ENCODE peak calls at places on chromosome 18, in four cellular contexts. One of them, this sample, is unnamed.

GRCh38 chr18:21834301-21834660 is 93.7 kb downstream of the MIB1 start:
- DNase-seq in skeletal muscle cell: no peak
- DNase-seq in hepatocyte: no peak
- DNase-seq in stimulated activated CD4-positive, alpha-beta T cell treated with anti-CD3 and anti-CD28 coated beads, Interleukin-2, amount 100 ng/mL, for 48 hours: no peak
- DNase-seq in this sample: no peak

GRCh38 chr18:51630706-51631105 is 433.2 kb upstream of the MEX3C start:
- DNase-seq in skeletal muscle cell: no peak
- DNase-seq in hepatocyte: no peak
- DNase-seq in stimulated activated CD4-positive, alpha-beta T cell treated with anti-CD3 and anti-CD28 coated beads, Interleukin-2, amount 100 ng/mL, for 48 hours: no peak
- DNase-seq in this sample: no peak

GRCh38 chr18:75854808-75855207 is 427.3 kb upstream of the SMIM21 start:
- DNase-seq in skeletal muscle cell: no peak
- DNase-seq in hepatocyte: no peak
- DNase-seq in stimulated activated CD4-positive, alpha-beta T cell treated with anti-CD3 and anti-CD28 coated beads, Interleukin-2, amount 100 ng/mL, for 48 hours: no peak
- DNase-seq in this sample: no peak

GRCh38 chr18:36130039-36130831 is 536 bp downstream of the ELP2 start:
- DNase-seq in skeletal muscle cell: no peak
- DNase-seq in hepatocyte: no peak
- DNase-seq in stimulated activated CD4-positive, alpha-beta T cell treated with anti-CD3 and anti-CD28 coated beads, Interleukin-2, amount 100 ng/mL, for 48 hours: no peak
- DNase-seq in this sample: no peak

GRCh38 chr18:54584065-54584464 is 7.0 kb upstream of the DYNAP start:
- DNase-seq in skeletal muscle cell: no peak
- DNase-seq in hepatocyte: no peak
- DNase-seq in stimulated activated CD4-positive, alpha-beta T cell treated with anti-CD3 and anti-CD28 coated beads, Interleukin-2, amount 100 ng/mL, for 48 hours: no peak
- DNase-seq in this sample: no peak

GRCh38 chr18:46393230-46393629 is 263.8 kb downstream of the LOXHD1 start:
- DNase-seq in skeletal muscle cell: no peak
- DNase-seq in hepatocyte: no peak
- DNase-seq in stimulated activated CD4-positive, alpha-beta T cell treated with anti-CD3 and anti-CD28 coated beads, Interleukin-2, amount 100 ng/mL, for 48 hours: no peak
- DNase-seq in this sample: no peak

GRCh38 chr18:75213610-75214009 is 3.0 kb downstream of the TSHZ1 start:
- DNase-seq in skeletal muscle cell: no peak
- DNase-seq in hepatocyte: no peak
- DNase-seq in stimulated activated CD4-positive, alpha-beta T cell treated with anti-CD3 and anti-CD28 coated beads, Interleukin-2, amount 100 ng/mL, for 48 hours: no peak
- DNase-seq in this sample: no peak

GRCh38 chr18:5600376-5601071 is 56.7 kb upstream of the EPB41L3 start:
- DNase-seq in skeletal muscle cell: no peak
- DNase-seq in hepatocyte: peak; percentile 43
- DNase-seq in stimulated activated CD4-positive, alpha-beta T cell treated with anti-CD3 and anti-CD28 coated beads, Interleukin-2, amount 100 ng/mL, for 48 hours: no peak
- DNase-seq in this sample: no peak

GRCh38 chr18:45997689-45998088 is 30.6 kb upstream of the EPG5 start:
- DNase-seq in skeletal muscle cell: no peak
- DNase-seq in hepatocyte: no peak
- DNase-seq in stimulated activated CD4-positive, alpha-beta T cell treated with anti-CD3 and anti-CD28 coated beads, Interleukin-2, amount 100 ng/mL, for 48 hours: peak; percentile 16
- DNase-seq in this sample: no peak

GRCh38 chr18:43271593-43272432 is 5.5 kb downstream of the SYT4 start:
- DNase-seq in skeletal muscle cell: peak; percentile 9
- DNase-seq in hepatocyte: peak; percentile 59
- DNase-seq in stimulated activated CD4-positive, alpha-beta T cell treated with anti-CD3 and anti-CD28 coated beads, Interleukin-2, amount 100 ng/mL, for 48 hours: peak; percentile 23
- DNase-seq in this sample: peak; percentile 7

GRCh38 chr18:24811963-24812681 is 351.7 kb downstream of the HRH4 start:
- DNase-seq in skeletal muscle cell: no peak
- DNase-seq in hepatocyte: peak; percentile 10
- DNase-seq in stimulated activated CD4-positive, alpha-beta T cell treated with anti-CD3 and anti-CD28 coated beads, Interleukin-2, amount 100 ng/mL, for 48 hours: no peak
- DNase-seq in this sample: no peak

GRCh38 chr18:7206231-7206630 is 24.7 kb upstream of the LRRC30 start:
- DNase-seq in skeletal muscle cell: no peak
- DNase-seq in hepatocyte: no peak
- DNase-seq in stimulated activated CD4-positive, alpha-beta T cell treated with anti-CD3 and anti-CD28 coated beads, Interleukin-2, amount 100 ng/mL, for 48 hours: no peak
- DNase-seq in this sample: no peak

GRCh38 chr18:39635966-39636365 is 2070.4 kb upstream of the CELF4 start:
- DNase-seq in skeletal muscle cell: no peak
- DNase-seq in hepatocyte: no peak
- DNase-seq in stimulated activated CD4-positive, alpha-beta T cell treated with anti-CD3 and anti-CD28 coated beads, Interleukin-2, amount 100 ng/mL, for 48 hours: no peak
- DNase-seq in this sample: no peak

GRCh38 chr18:76672627-76673026 is 149.7 kb upstream of the ZNF236 start:
- DNase-seq in skeletal muscle cell: no peak
- DNase-seq in hepatocyte: peak; percentile 31
- DNase-seq in stimulated activated CD4-positive, alpha-beta T cell treated with anti-CD3 and anti-CD28 coated beads, Interleukin-2, amount 100 ng/mL, for 48 hours: no peak
- DNase-seq in this sample: no peak

GRCh38 chr18:77702686-77703085 is 453.0 kb downstream of the GALR1 start:
- DNase-seq in skeletal muscle cell: no peak
- DNase-seq in hepatocyte: peak; percentile 27
- DNase-seq in stimulated activated CD4-positive, alpha-beta T cell treated with anti-CD3 and anti-CD28 coated beads, Interleukin-2, amount 100 ng/mL, for 48 hours: no peak
- DNase-seq in this sample: no peak

GRCh38 chr18:80249217-80250093 is 2.1 kb upstream of the PARD6G start:
- DNase-seq in skeletal muscle cell: no peak
- DNase-seq in hepatocyte: peak; percentile 3
- DNase-seq in stimulated activated CD4-positive, alpha-beta T cell treated with anti-CD3 and anti-CD28 coated beads, Interleukin-2, amount 100 ng/mL, for 48 hours: no peak
- DNase-seq in this sample: no peak

GRCh38 chr18:75112486-75113096 is 96.3 kb downstream of the PTGR3 start:
- DNase-seq in skeletal muscle cell: no peak
- DNase-seq in hepatocyte: no peak
- DNase-seq in stimulated activated CD4-positive, alpha-beta T cell treated with anti-CD3 and anti-CD28 coated beads, Interleukin-2, amount 100 ng/mL, for 48 hours: no peak
- DNase-seq in this sample: no peak

GRCh38 chr18:2909431-2910140 is 62.8 kb downstream of the EMILIN2 start:
- DNase-seq in skeletal muscle cell: no peak
- DNase-seq in hepatocyte: no peak
- DNase-seq in stimulated activated CD4-positive, alpha-beta T cell treated with anti-CD3 and anti-CD28 coated beads, Interleukin-2, amount 100 ng/mL, for 48 hours: no peak
- DNase-seq in this sample: no peak

This sample was measured in AG04449.